ENCODE peak calls at places on chromosomes 4 and X, in seven cellular contexts. O is cardiac septum; D is pancreas; E is activated T-cell treated with anti-CD3 and anti-CD28 coated beads, Interleukin-2, amount 50 U/mL, for 1 hour; Z is stimulated activated effector memory CD8-positive, alpha-beta T cell treated with anti-CD3 and anti-CD28 coated beads, Interleukin-12 subunit alpha, Interleukin-12 subunit beta, amount 100 ng/mL, for 72 hours; B is NB4; Y is iris pigment epithelial cell. H is an unnamed sample.

GRCh38 chrX:119647552-119648420 is 41.6 kb upstream of the NKRF start:
- DNase-seq in O (no peak), D (no peak), E (peak), Z (peak), B (no peak), Y (no peak), H (no peak)

GRCh38 chrX:118211891-118212816 is 95.5 kb upstream of the KLHL13 start:
- DNase-seq in O (no peak), D (no peak), E (no peak), Z (no peak), B (peak), Y (no peak), H (peak)

GRCh38 chrX:9646471-9647038 is 119.1 kb downstream of the GPR143 start:
- DNase-seq in O (no peak), D (no peak), E (no peak), Z (no peak), B (no peak), Y (peak), H (no peak)

GRCh38 chr4:147830987-147831386 is 99.1 kb downstream of the ARHGAP10 start:
- DNase-seq in O (no peak), D (no peak), E (no peak), Z (no peak), B (no peak), Y (peak), H (no peak)

GRCh38 chr4:84218002-84218401 is 281.1 kb downstream of the NKX6-1 start:
- DNase-seq in O (no peak), D (no peak), E (no peak), Z (no peak), B (no peak), Y (no peak), H (no peak)

GRCh38 chr4:108813261-108813660 is 50.4 kb upstream of the ETNPPL start:
- DNase-seq in O (no peak), D (no peak), E (no peak), Z (no peak), B (no peak), Y (no peak), H (no peak)

GRCh38 chrX:77167993-77168392 is 279.2 kb upstream of the FGF16 start:
- DNase-seq in O (no peak), D (no peak), E (no peak), Z (no peak), B (peak), Y (no peak), H (no peak)

GRCh38 chr4:74402692-74403460 is 37.9 kb downstream of the EREG start:
- DNase-seq in O (no peak), D (no peak), E (no peak), Z (no peak), B (no peak), Y (no peak), H (no peak)

GRCh38 chr4:156971168-156971601 is 414 bp downstream of the PDGFC start:
- DNase-seq in O (no peak), D (peak), E (no peak), Z (no peak), B (no peak), Y (no peak), H (peak)